ENCODE peak calls at places on chromosome 21, in eight cellular contexts. T, Q, F, A, K, X, N and U are unnamed samples.

GRCh38 chr21:25790122-25790951 is 55.6 kb downstream of the GABPA start:
- DNase-seq in Q (no peak), A (no peak), F (no peak), N (peak), K (peak), X (peak), T (no peak), U (peak)

GRCh38 chr21:32782698-32783097 is 11.1 kb upstream of the PAXBP1 start:
- DNase-seq in K (no peak), N (no peak), X (no peak), T (no peak), F (no peak), Q (no peak), A (no peak), U (no peak)

GRCh38 chr21:34795152-34796141 is 126.7 kb downstream of the CLIC6 start:
- DNase-seq in T (no peak), Q (no peak), K (no peak), F (no peak), N (peak), X (no peak), A (no peak), U (no peak)

GRCh38 chr21:42747267-42747701 is 93.9 kb downstream of the PDE9A start:
- DNase-seq in A (no peak), N (no peak), K (no peak), F (no peak), X (no peak), Q (no peak), T (no peak), U (no peak)

GRCh38 chr21:38622827-38623209 is 124.5 kb upstream of the ERG start:
- DNase-seq in T (no peak), F (no peak), Q (no peak), A (no peak), X (no peak), K (no peak), N (no peak), U (no peak)

GRCh38 chr21:31425158-31425557 is 81.1 kb upstream of the TIAM1 start:
- DNase-seq in T (no peak), N (no peak), X (no peak), Q (no peak), F (no peak), A (peak), K (no peak), U (no peak)

GRCh38 chr21:36021251-36021837 is 39.0 kb downstream of the SETD4 start:
- DNase-seq in K (no peak), T (no peak), F (no peak), Q (no peak), A (no peak), X (no peak), N (no peak), U (no peak)

GRCh38 chr21:29078884-29079765 is 5.7 kb upstream of the CCT8 start:
- DNase-seq in T (no peak), Q (no peak), K (no peak), A (no peak), X (no peak), F (no peak), N (no peak), U (no peak)

GRCh38 chr21:39802226-39802625 is 57.2 kb downstream of the IGSF5 start:
- DNase-seq in K (no peak), T (no peak), X (no peak), F (no peak), Q (no peak), N (no peak), A (no peak), U (no peak)

GRCh38 chr21:37445228-37445627 is 78.7 kb downstream of the DYRK1A start:
- DNase-seq in X (no peak), Q (no peak), F (no peak), K (no peak), N (no peak), T (no peak), A (no peak), U (no peak)

GRCh38 chr21:34158866-34159616 is 85.7 kb downstream of the MRPS6 start:
- DNase-seq in T (no peak), N (no peak), A (no peak), Q (no peak), F (no peak), K (no peak), X (no peak), U (no peak)

GRCh38 chr21:45866473-45867010 is 115.0 kb upstream of the COL6A1 start:
- DNase-seq in X (no peak), T (peak), N (no peak), A (no peak), Q (no peak), F (no peak), K (no peak), U (no peak)

GRCh38 chr21:31366825-31367224 is 22.8 kb upstream of the TIAM1 start:
- DNase-seq in Q (no peak), T (no peak), X (peak), A (no peak), F (no peak), N (peak), K (no peak), U (no peak)

GRCh38 chr21:42027804-42028753 is 17.9 kb upstream of the ZBTB21 start:
- DNase-seq in K (no peak), X (no peak), N (no peak), T (no peak), A (no peak), Q (no peak), F (no peak), U (no peak)

GRCh38 chr21:15442743-15443142 is 287.0 kb upstream of the USP25 start:
- DNase-seq in K (no peak), T (no peak), A (no peak), F (no peak), N (no peak), X (no peak), Q (no peak), U (no peak)

GRCh38 chr21:23951251-23951650 is 1656.0 kb downstream of the MRPL39 start:
- DNase-seq in K (no peak), N (no peak), X (no peak), T (no peak), A (no peak), Q (no peak), F (no peak), U (no peak)

GRCh38 chr21:25396135-25396711 is 211.1 kb downstream of the MRPL39 start:
- DNase-seq in N (no peak), X (no peak), Q (no peak), A (no peak), F (no peak), K (no peak), T (no peak), U (no peak)

GRCh38 chr21:15057290-15057689 is 7.5 kb downstream of the NRIP1 start:
- DNase-seq in T (no peak), Q (no peak), F (no peak), K (no peak), A (peak), X (no peak), N (no peak), U (no peak)

GRCh38 chr21:37455504-37455911 is 88.9 kb downstream of the DYRK1A start:
- DNase-seq in A (no peak), X (no peak), N (peak), T (no peak), K (no peak), F (no peak), Q (no peak), U (no peak)

GRCh38 chr21:43611598-43612369 is 47.5 kb downstream of the HSF2BP start:
- DNase-seq in X (no peak), T (peak), N (peak), F (peak), K (peak), A (peak), Q (no peak), U (peak)

GRCh38 chr21:45517249-45518065 is 24.8 kb downstream of the SLC19A1 start:
- DNase-seq in T (peak), N (no peak), F (no peak), X (no peak), Q (no peak), K (no peak), A (no peak), U (no peak)

GRCh38 chr21:34808569-34809204 is 139.9 kb downstream of the CLIC6 start:
- DNase-seq in N (peak), T (no peak), Q (no peak), X (peak), A (no peak), K (no peak), F (no peak), U (no peak)